ENCODE peak calls at places on chromosome 12, in nine cellular contexts. One of them, this sample, is unnamed.

GRCh38 chr12:84585996-84586395 is 326.6 kb downstream of the SLC6A15 start:
- DNase-seq in GDM1: no peak
- DNase-seq in stimulated activated CD8-positive, alpha-beta memory T cell treated with anti-CD3 and anti-CD28 coated beads, Interleukin-2, amount 100 ng/mL, for 1 hour: no peak
- DNase-seq in stimulated activated CD4-positive, alpha-beta T cell treated with anti-CD3 and anti-CD28 coated beads, Interleukin-2, amount 100 ng/mL, for 4 hours: no peak
- DNase-seq in T47D: no peak
- DNase-seq in DMS53: no peak
- DNase-seq in fibroblast of the aortic adventitia: no peak
- DNase-seq in GOT3: no peak
- DNase-seq in NCI-H446 treated with DMSO at 0.1 percent for 48 hours: no peak
- DNase-seq in this sample: no peak

GRCh38 chr12:12327802-12328201 is 22.2 kb downstream of the MANSC1 start:
- DNase-seq in GDM1: no peak
- DNase-seq in stimulated activated CD8-positive, alpha-beta memory T cell treated with anti-CD3 and anti-CD28 coated beads, Interleukin-2, amount 100 ng/mL, for 1 hour: no peak
- DNase-seq in stimulated activated CD4-positive, alpha-beta T cell treated with anti-CD3 and anti-CD28 coated beads, Interleukin-2, amount 100 ng/mL, for 4 hours: no peak
- DNase-seq in T47D: no peak
- DNase-seq in DMS53: peak
- DNase-seq in fibroblast of the aortic adventitia: peak
- DNase-seq in GOT3: no peak
- DNase-seq in NCI-H446 treated with DMSO at 0.1 percent for 48 hours: peak
- DNase-seq in this sample: peak

GRCh38 chr12:6330192-6330591 is 11.7 kb downstream of the TNFRSF1A start:
- DNase-seq in GDM1: no peak
- DNase-seq in stimulated activated CD8-positive, alpha-beta memory T cell treated with anti-CD3 and anti-CD28 coated beads, Interleukin-2, amount 100 ng/mL, for 1 hour: no peak
- DNase-seq in stimulated activated CD4-positive, alpha-beta T cell treated with anti-CD3 and anti-CD28 coated beads, Interleukin-2, amount 100 ng/mL, for 4 hours: no peak
- DNase-seq in T47D: no peak
- DNase-seq in DMS53: no peak
- DNase-seq in fibroblast of the aortic adventitia: no peak
- DNase-seq in GOT3: no peak
- DNase-seq in NCI-H446 treated with DMSO at 0.1 percent for 48 hours: no peak
- DNase-seq in this sample: no peak

GRCh38 chr12:109777544-109777943 is 55.7 kb downstream of the TRPV4 start:
- DNase-seq in GDM1: peak
- DNase-seq in stimulated activated CD8-positive, alpha-beta memory T cell treated with anti-CD3 and anti-CD28 coated beads, Interleukin-2, amount 100 ng/mL, for 1 hour: no peak
- DNase-seq in stimulated activated CD4-positive, alpha-beta T cell treated with anti-CD3 and anti-CD28 coated beads, Interleukin-2, amount 100 ng/mL, for 4 hours: peak
- DNase-seq in T47D: no peak
- DNase-seq in DMS53: peak
- DNase-seq in fibroblast of the aortic adventitia: peak
- DNase-seq in GOT3: no peak
- DNase-seq in NCI-H446 treated with DMSO at 0.1 percent for 48 hours: peak
- DNase-seq in this sample: peak

GRCh38 chr12:116818341-116818856 is 62.8 kb downstream of the HRK start:
- DNase-seq in GDM1: peak
- DNase-seq in stimulated activated CD8-positive, alpha-beta memory T cell treated with anti-CD3 and anti-CD28 coated beads, Interleukin-2, amount 100 ng/mL, for 1 hour: no peak
- DNase-seq in stimulated activated CD4-positive, alpha-beta T cell treated with anti-CD3 and anti-CD28 coated beads, Interleukin-2, amount 100 ng/mL, for 4 hours: no peak
- DNase-seq in T47D: no peak
- DNase-seq in DMS53: peak
- DNase-seq in fibroblast of the aortic adventitia: peak
- DNase-seq in GOT3: no peak
- DNase-seq in NCI-H446 treated with DMSO at 0.1 percent for 48 hours: no peak
- DNase-seq in this sample: no peak

GRCh38 chr12:113140706-113141105 is 5.1 kb upstream of the RASAL1 start:
- DNase-seq in GDM1: no peak
- DNase-seq in stimulated activated CD8-positive, alpha-beta memory T cell treated with anti-CD3 and anti-CD28 coated beads, Interleukin-2, amount 100 ng/mL, for 1 hour: no peak
- DNase-seq in stimulated activated CD4-positive, alpha-beta T cell treated with anti-CD3 and anti-CD28 coated beads, Interleukin-2, amount 100 ng/mL, for 4 hours: no peak
- DNase-seq in T47D: no peak
- DNase-seq in DMS53: no peak
- DNase-seq in fibroblast of the aortic adventitia: no peak
- DNase-seq in GOT3: no peak
- DNase-seq in NCI-H446 treated with DMSO at 0.1 percent for 48 hours: no peak
- DNase-seq in this sample: no peak

GRCh38 chr12:58711968-58712367 is 208.3 kb downstream of the LRIG3 start:
- DNase-seq in GDM1: no peak
- DNase-seq in stimulated activated CD8-positive, alpha-beta memory T cell treated with anti-CD3 and anti-CD28 coated beads, Interleukin-2, amount 100 ng/mL, for 1 hour: no peak
- DNase-seq in stimulated activated CD4-positive, alpha-beta T cell treated with anti-CD3 and anti-CD28 coated beads, Interleukin-2, amount 100 ng/mL, for 4 hours: no peak
- DNase-seq in T47D: no peak
- DNase-seq in DMS53: no peak
- DNase-seq in fibroblast of the aortic adventitia: peak
- DNase-seq in GOT3: no peak
- DNase-seq in NCI-H446 treated with DMSO at 0.1 percent for 48 hours: no peak
- DNase-seq in this sample: no peak

GRCh38 chr12:1590083-1590979 is 4.0 kb downstream of the FBXL14 start:
- DNase-seq in GDM1: no peak
- DNase-seq in stimulated activated CD8-positive, alpha-beta memory T cell treated with anti-CD3 and anti-CD28 coated beads, Interleukin-2, amount 100 ng/mL, for 1 hour: no peak
- DNase-seq in stimulated activated CD4-positive, alpha-beta T cell treated with anti-CD3 and anti-CD28 coated beads, Interleukin-2, amount 100 ng/mL, for 4 hours: no peak
- DNase-seq in T47D: no peak
- DNase-seq in DMS53: no peak
- DNase-seq in fibroblast of the aortic adventitia: peak
- DNase-seq in GOT3: no peak
- DNase-seq in NCI-H446 treated with DMSO at 0.1 percent for 48 hours: no peak
- DNase-seq in this sample: no peak

GRCh38 chr12:2356601-2357125 is 303.9 kb downstream of the CACNA1C start:
- DNase-seq in GDM1: no peak
- DNase-seq in stimulated activated CD8-positive, alpha-beta memory T cell treated with anti-CD3 and anti-CD28 coated beads, Interleukin-2, amount 100 ng/mL, for 1 hour: no peak
- DNase-seq in stimulated activated CD4-positive, alpha-beta T cell treated with anti-CD3 and anti-CD28 coated beads, Interleukin-2, amount 100 ng/mL, for 4 hours: no peak
- DNase-seq in T47D: no peak
- DNase-seq in DMS53: no peak
- DNase-seq in fibroblast of the aortic adventitia: no peak
- DNase-seq in GOT3: no peak
- DNase-seq in NCI-H446 treated with DMSO at 0.1 percent for 48 hours: no peak
- DNase-seq in this sample: no peak